ENCODE peak calls at places on chromosomes 6 and 20, in six cellular contexts. N, T, C, S, Z and X are unnamed samples. For H3K4me1 and H3K27me3, the result is how much of the 10 kb centered on the place peaks cover.

GRCh38 chr6:1527098-1527497 is 82.6 kb upstream of the FOXC1 start:
- DNase-seq in Z (peak), C (no peak), N (peak), S (peak), T (peak), X (peak)

GRCh38 chr6:113530769-113531168 is 326.4 kb upstream of the MARCKS start:
- DNase-seq in Z (no peak), N (no peak), T (no peak), C (no peak), S (peak), X (peak)

GRCh38 chr6:170473226-170473789 is 79.8 kb downstream of the PSMB1 start:
- DNase-seq in T (no peak), S (no peak), C (no peak), N (no peak), Z (no peak), X (no peak)

GRCh38 chr6:30151580-30151979 is 9.4 kb downstream of the TRIM10 start:
- DNase-seq in T (no peak), S (no peak), Z (no peak), C (no peak), N (no peak), X (no peak)

GRCh38 chr6:52124126-52125121 is 37.0 kb upstream of the PKHD1 start:
- DNase-seq in C (no peak), T (no peak), S (no peak), Z (no peak), N (no peak), X (no peak)

GRCh38 chr20:57404419-57405072 is 13.3 kb downstream of the RBM38 start:
- DNase-seq in T (no peak), C (peak), N (no peak), S (no peak), Z (no peak), X (no peak)

GRCh38 chr6:112936476-112936875 is 589.3 kb downstream of the RFPL4B start:
- DNase-seq in N (no peak), S (peak), T (no peak), Z (no peak), C (no peak), X (no peak)

GRCh38 chr20:3167738-3168078 is 5.6 kb downstream of the LZTS3 start:
- DNase-seq in Z (no peak), C (no peak), T (no peak), N (no peak), S (no peak), X (no peak)

GRCh38 chr20:41166201-41167117 is 29.1 kb downstream of the PLCG1 start:
- DNase-seq in C (no peak), Z (no peak), S (no peak), N (no peak), T (no peak), X (no peak)

GRCh38 chr20:62361799-62362589 is 5.1 kb downstream of the LAMA5 start:
- DNase-seq in C (peak), Z (no peak), S (no peak), N (no peak), T (peak), X (no peak)

GRCh38 chr6:110139052-110139451 is 40.4 kb downstream of the WASF1 start:
- DNase-seq in Z (no peak), T (no peak), S (no peak), C (no peak), N (no peak), X (no peak)

GRCh38 chr20:50815162-50815989 is 20.5 kb downstream of the BCAS4 start:
- DNase-seq in N (no peak), C (no peak), T (no peak), Z (no peak), S (peak), X (no peak)

GRCh38 chr6:150112233-150112632 is 30.6 kb upstream of the PPP1R14C start:
- DNase-seq in C (no peak), T (no peak), S (no peak), Z (no peak), N (no peak), X (no peak)

GRCh38 chr20:36110936-36111445 is 43.5 kb upstream of the EPB41L1 start:
- DNase-seq in Z (no peak), C (no peak), S (no peak), N (no peak), T (no peak), X (no peak)

GRCh38 chr6:155079985-155080452 is 84.9 kb downstream of the TIAM2 start:
- DNase-seq in Z (no peak), S (no peak), T (no peak), N (no peak), C (no peak), X (no peak)

GRCh38 chr6:16158943-16159557 is 30.2 kb downstream of the MYLIP start:
- DNase-seq in N (no peak), T (no peak), S (no peak), C (no peak), Z (no peak), X (no peak)

GRCh38 chr6:74752303-74752702 is 453.6 kb downstream of the COL12A1 start:
- DNase-seq in S (no peak), C (no peak), N (no peak), T (peak), Z (no peak), X (no peak)

GRCh38 chr6:2877057-2877882 is 25.8 kb downstream of the SERPINB9 start:
- DNase-seq in C (peak), S (peak), Z (no peak), N (peak), T (peak), X (no peak)

GRCh38 chr6:58073263-58073662 is 755.8 kb downstream of the PRIM2 start:
- DNase-seq in N (no peak), C (no peak), S (no peak), T (no peak), Z (no peak), X (no peak)

GRCh38 chr6:95431637-95432228 is 145.6 kb upstream of the MANEA start:
- DNase-seq in C (no peak), N (peak), Z (peak), T (peak), S (peak), X (peak)

GRCh38 chr6:135812085-135812526 is 39.4 kb upstream of the PDE7B start:
- DNase-seq in S (peak), N (no peak), Z (no peak), T (no peak), C (no peak), X (peak)

GRCh38 chr6:31125162-31125561 is 4.9 kb upstream of the CDSN start:
- DNase-seq in T (peak), C (peak), N (no peak), S (peak), Z (no peak), X (peak)

GRCh38 chr6:132067286-132067685 is 116.1 kb upstream of the CCN2 start:
- DNase-seq in T (no peak), C (no peak), N (no peak), Z (no peak), S (peak), X (no peak)

GRCh38 chr20:38357653-38358207 is 11.4 kb downstream of the LBP start:
- DNase-seq in Z (no peak), C (no peak), N (no peak), S (peak), T (no peak), X (no peak)

GRCh38 chr6:10051283-10051682 is 363.6 kb downstream of the TFAP2A start:
- DNase-seq in C (no peak), T (no peak), S (no peak), N (no peak), Z (no peak), X (no peak)

GRCh38 chr20:12093062-12093796 is 175.5 kb downstream of the BTBD3 start:
- DNase-seq in N (no peak), C (no peak), T (no peak), Z (no peak), S (no peak), X (no peak)

GRCh38 chr20:41359541-41360011 is 7.0 kb downstream of the EMILIN3 start:
- DNase-seq in C (peak), S (no peak), T (no peak), N (no peak), Z (no peak), X (no peak)

GRCh38 chr20:32480361-32481199 is 104.6 kb downstream of the NOL4L start:
- DNase-seq in N (peak), S (peak), C (no peak), T (peak), Z (no peak), X (no peak)

GRCh38 chr6:82072771-82073170 is 174.8 kb downstream of the IBTK start:
- DNase-seq in S (peak), Z (no peak), T (no peak), N (no peak), C (no peak), X (peak)

GRCh38 chr6:159728552-159728951 is 1.2 kb downstream of the WTAP start:
- DNase-seq in T (no peak), C (no peak), S (no peak), N (no peak), Z (no peak), X (no peak)

GRCh38 chr20:51720854-51721253 is 47.3 kb downstream of the ATP9A start:
- DNase-seq in Z (no peak), C (no peak), T (no peak), S (no peak), N (no peak), X (no peak)

GRCh38 chr20:9359561-9360308 is 154.7 kb upstream of the LAMP5 start:
- DNase-seq in S (peak), N (peak), C (peak), Z (no peak), T (peak), X (peak)

GRCh38 chr6:120137492-120137891 is 787.9 kb upstream of the MAN1A1 start:
- DNase-seq in S (no peak), C (no peak), Z (no peak), T (no peak), N (no peak), X (no peak)

GRCh38 chr6:123636771-123637170 is at the start of gene TRDN:
- DNase-seq in T (peak), Z (no peak), S (no peak), N (no peak), C (no peak), X (no peak)

GRCh38 chr6:2725999-2726567 is 24.6 kb downstream of the MYLK4 start:
- DNase-seq in N (no peak), Z (no peak), T (no peak), C (no peak), S (peak), X (no peak)

GRCh38 chr20:33475381-33476160 is 14.3 kb upstream of the CBFA2T2 start:
- DNase-seq in S (no peak), Z (no peak), T (peak), N (peak), C (no peak), X (no peak)

GRCh38 chr20:11153819-11154218 is 480.0 kb upstream of the JAG1 start:
- DNase-seq in S (peak), C (no peak), Z (no peak), N (no peak), T (no peak), X (no peak)

GRCh38 chr20:48779435-48779834 is 48.4 kb downstream of the PREX1 start:
- DNase-seq in Z (no peak), T (no peak), S (no peak), C (no peak), N (no peak), X (no peak)

GRCh38 chr20:48776306-48776705 is 51.5 kb downstream of the PREX1 start:
- DNase-seq in Z (no peak), S (peak), C (no peak), T (no peak), N (no peak), X (no peak)

GRCh38 chr20:48774696-48775095 is 53.1 kb downstream of the PREX1 start:
- DNase-seq in T (peak), C (no peak), N (no peak), Z (no peak), S (no peak), X (no peak)

GRCh38 chr20:48777005-48777404 is 50.8 kb downstream of the PREX1 start:
- DNase-seq in C (no peak), S (no peak), Z (no peak), N (no peak), T (no peak), X (no peak)

GRCh38 chr20:48777821-48778220 is 50.0 kb downstream of the PREX1 start:
- DNase-seq in T (no peak), Z (no peak), N (no peak), S (no peak), C (no peak), X (no peak)
- H3K4me1 ChIP-seq in T (under half), Z (half or more), N (under half), S (under half), C (under half), X (under half)

DNA sequence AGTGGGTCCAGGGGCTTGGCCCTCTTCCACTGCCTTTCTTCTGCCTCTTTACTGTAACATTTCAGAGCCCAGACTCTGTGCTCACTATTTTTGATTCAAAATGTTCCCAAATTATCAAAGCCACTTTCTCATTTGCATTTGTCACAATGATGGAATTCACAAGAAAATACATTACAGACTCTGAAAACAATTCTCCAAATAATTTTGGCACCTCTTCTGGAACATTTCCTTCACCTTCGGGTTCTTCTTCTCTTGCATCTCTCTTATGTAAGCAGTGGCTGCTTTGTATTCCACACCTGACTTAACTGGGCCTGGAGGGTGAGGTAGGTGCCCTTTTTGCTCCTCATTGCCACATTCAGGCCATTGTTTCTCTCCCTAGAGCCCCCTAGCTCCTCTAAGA is 30.0 kb downstream of the ZNF184 start:
- DNase-seq in N (no peak), S (no peak), C (no peak), T (no peak), Z (no peak), X (no peak)
- TF ChIP-seq CTCF in N (no peak), S (no peak), C (no peak), T (no peak), Z (no peak), X (no peak)

GRCh38 chr6:46734867-46735719 is at the start of gene PLA2G7:
- DNase-seq in C (peak), S (no peak), N (no peak), T (peak), Z (no peak), X (no peak)

GRCh38 chr6:46736913-46737312 is 1.7 kb upstream of the PLA2G7 start:
- DNase-seq in S (no peak), Z (no peak), T (no peak), N (no peak), C (no peak), X (peak)

GRCh38 chr6:46730918-46731461 is 4.2 kb downstream of the PLA2G7 start:
- DNase-seq in N (no peak), C (no peak), Z (no peak), T (no peak), S (no peak), X (no peak)

GRCh38 chr6:46735720-46736031 is 501 bp upstream of the PLA2G7 start:
- DNase-seq in S (no peak), C (no peak), N (no peak), Z (no peak), T (no peak), X (no peak)

DNA sequence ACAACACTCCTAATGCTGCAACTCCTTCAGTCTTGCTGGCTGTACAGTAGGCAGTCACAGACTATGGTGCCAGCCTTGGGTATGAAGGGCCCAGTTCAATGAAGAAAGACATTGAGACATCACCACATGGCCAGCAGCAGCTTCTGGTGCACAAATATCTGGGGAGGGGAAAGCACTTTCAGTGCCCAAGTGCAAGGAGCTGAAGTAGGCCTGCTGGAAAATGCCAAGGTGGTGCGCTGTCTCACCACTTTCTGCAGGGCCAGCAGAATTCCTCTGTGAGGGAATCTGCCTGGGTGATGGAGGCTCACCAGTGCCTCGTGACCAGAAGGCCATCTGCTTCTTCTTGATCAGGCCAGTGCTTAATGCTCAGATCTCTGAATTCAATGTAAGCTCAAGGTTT is 1.8 kb downstream of the PLA2G7 start:
- DNase-seq in T (no peak), Z (no peak), C (no peak), N (no peak), S (no peak), X (no peak)
- H3K27me3 ChIP-seq in T (under half), Z (under half), C (under half), N (under half), S (under half), X (under half)

DNA sequence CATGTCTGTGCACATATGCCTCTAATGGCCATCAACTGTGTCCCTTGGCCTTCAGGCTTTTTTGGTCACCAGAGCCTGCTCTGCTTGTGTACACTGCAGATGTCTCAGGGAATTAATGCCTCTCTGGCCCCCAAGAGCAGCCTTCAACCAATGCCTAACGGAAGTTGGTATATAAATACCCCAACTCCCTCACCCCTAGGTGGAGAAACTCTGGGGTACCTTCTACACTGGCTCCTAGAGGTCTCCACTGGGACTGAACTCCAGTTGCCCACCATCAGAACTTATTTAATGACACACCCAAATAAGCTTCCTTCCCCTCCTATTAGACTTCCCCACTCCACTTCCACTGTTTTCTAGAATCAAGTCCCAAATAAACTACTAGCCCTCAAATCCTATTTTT is 43.1 kb downstream of the PRND start:
- DNase-seq in C (no peak), N (no peak), S (no peak), Z (no peak), T (no peak), X (no peak)
- H3K4me1 ChIP-seq in C (under half), N (under half), S (under half), Z (under half), T (under half), X (under half)

DNA sequence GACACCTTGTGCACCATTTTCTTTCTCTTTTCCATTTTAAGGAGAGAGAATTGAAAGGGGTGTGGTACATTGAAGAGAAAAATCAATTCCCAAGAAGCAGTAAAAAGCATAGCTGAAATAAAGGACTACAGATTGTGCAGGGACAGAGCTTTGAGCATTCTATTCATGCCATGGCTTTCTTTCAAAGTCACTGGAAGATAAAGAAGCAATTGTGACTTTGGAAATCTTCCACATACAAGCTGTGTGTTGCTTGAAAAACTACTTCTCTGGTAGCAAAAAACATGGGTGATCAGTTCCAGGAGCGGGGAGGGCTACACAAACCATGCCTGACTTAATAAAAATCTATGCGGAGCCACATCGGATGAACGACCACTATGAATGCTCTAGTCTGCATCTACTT is 230.2 kb upstream of the THEMIS start:
- DNase-seq in Z (no peak), C (no peak), N (no peak), T (no peak), S (no peak), X (no peak)
- TF ChIP-seq CTCF in Z (no peak), C (no peak), N (no peak), T (no peak), S (no peak), X (no peak)